ENCODE peak calls at places on chromosomes 16 and 17, in six cellular contexts. M is lower leg skin, Q is esophagus squamous epithelium, S is HFF-Myc, G is mucosa of descending colon, R is psoas muscle. V is an unnamed sample.
A peak's percentile ranks its signal among the peaks of the same experiment; 100 is the strongest.

GRCh38 chr17:62703269-62703775 is 75.9 kb downstream of the MRC2 start:
- DNase-seq in M (no peak), Q (no peak), S (no peak), G (no peak), R (peak; percentile 65), V (no peak)

GRCh38 chr17:41322264-41322902 is 6.9 kb upstream of the KRTAP17-1 start:
- DNase-seq in M (peak; percentile 20), Q (no peak), S (peak; percentile 63), G (peak; percentile 18), R (no peak), V (peak; percentile 38)

GRCh38 chr16:89308391-89309333 is 91.2 kb downstream of the ZNF778 start:
- DNase-seq in M (no peak), Q (no peak), S (no peak), G (no peak), R (no peak), V (no peak)

GRCh38 chr16:22071352-22071923 is 20.9 kb upstream of the VWA3A start:
- DNase-seq in M (no peak), Q (no peak), S (no peak), G (no peak), R (no peak), V (no peak)

GRCh38 chr17:6496116-6496481 is 51.8 kb downstream of the PIMREG start:
- DNase-seq in M (peak; percentile 80), Q (no peak), S (no peak), G (no peak), R (peak; percentile 29), V (no peak)

GRCh38 chr16:47058295-47059086 is 85.0 kb upstream of the DNAJA2 start:
- DNase-seq in M (peak; percentile 76), Q (no peak), S (no peak), G (peak; percentile 92), R (no peak), V (no peak)

GRCh38 chr16:1903845-1904820 is 14.1 kb downstream of the HS3ST6 start:
- DNase-seq in M (no peak), Q (no peak), S (no peak), G (no peak), R (no peak), V (no peak)

GRCh38 chr17:78967782-78968362 is 11.9 kb downstream of the LGALS3BP start:
- DNase-seq in M (no peak), Q (no peak), S (no peak), G (no peak), R (no peak), V (no peak)

GRCh38 chr17:4771519-4772234 is at the start of gene TM4SF5:
- DNase-seq in M (no peak), Q (no peak), S (no peak), G (peak; percentile 92), R (no peak), V (no peak)

GRCh38 chr16:68370921-68371651 is 60.3 kb downstream of the PRMT7 start:
- DNase-seq in M (no peak), Q (no peak), S (no peak), G (no peak), R (no peak), V (no peak)

GRCh38 chr16:70490261-70490660 is 33.1 kb downstream of the COG4 start:
- DNase-seq in M (no peak), Q (no peak), S (no peak), G (no peak), R (peak; percentile 76), V (no peak)

GRCh38 chr17:63395075-63395815 is 50.9 kb downstream of the CYB561 start:
- DNase-seq in M (no peak), Q (no peak), S (no peak), G (no peak), R (no peak), V (peak; percentile 64)

GRCh38 chr16:53465606-53466290 is 31.5 kb downstream of the RBL2 start:
- DNase-seq in M (no peak), Q (no peak), S (peak; percentile 29), G (no peak), R (no peak), V (no peak)

GRCh38 chr17:78895322-78895721 is 7.7 kb downstream of the CEP295NL start:
- DNase-seq in M (no peak), Q (no peak), S (no peak), G (no peak), R (peak; percentile 23), V (no peak)

GRCh38 chr16:84271866-84272265 is 22.8 kb upstream of the WFDC1 start:
- DNase-seq in M (no peak), Q (no peak), S (no peak), G (no peak), R (no peak), V (no peak)

GRCh38 chr17:13590441-13590840 is 11.3 kb downstream of the HS3ST3A1 start:
- DNase-seq in M (no peak), Q (no peak), S (no peak), G (no peak), R (no peak), V (no peak)

GRCh38 chr17:37465058-37465616 is 24.6 kb upstream of the DUSP14 start:
- DNase-seq in M (no peak), Q (no peak), S (no peak), G (no peak), R (no peak), V (no peak)

GRCh38 chr16:3065069-3065741 is at the start of gene IL32:
- DNase-seq in M (no peak), Q (no peak), S (peak; percentile 36), G (peak; percentile 87), R (no peak), V (peak; percentile 9)

GRCh38 chr17:74325743-74326379 is at the start of gene KIF19:
- DNase-seq in M (no peak), Q (no peak), S (no peak), G (peak; percentile 51), R (peak; percentile 72), V (no peak)

GRCh38 chr17:42843358-42843934 is 934 bp upstream of the AOC2 start:
- DNase-seq in M (no peak), Q (no peak), S (no peak), G (peak; percentile 48), R (no peak), V (no peak)

GRCh38 chr17:10492004-10492403 is 22.6 kb upstream of the MYH4 start:
- DNase-seq in M (no peak), Q (no peak), S (no peak), G (no peak), R (no peak), V (no peak)

GRCh38 chr16:68147438-68147837 is 62.3 kb downstream of the NFATC3 start:
- DNase-seq in M (no peak), Q (no peak), S (no peak), G (no peak), R (no peak), V (no peak)

GRCh38 chr16:31527617-31528287 is at the start of gene AHSP:
- DNase-seq in M (no peak), Q (no peak), S (no peak), G (no peak), R (no peak), V (no peak)

GRCh38 chr17:15452746-15453145 is 14.7 kb downstream of the CDRT4 start:
- DNase-seq in M (no peak), Q (no peak), S (no peak), G (no peak), R (no peak), V (no peak)

GRCh38 chr17:83079766-83080616 is 582 bp downstream of the METRNL start:
- DNase-seq in M (no peak), Q (no peak), S (no peak), G (no peak), R (no peak), V (no peak)
- H3K4me3 ChIP-seq in M (peak overlapping the region; percentile 80), Q (peak overlapping the region; percentile 61), S (peak overlapping the region; percentile 53), G (peak overlapping the region; percentile 69), R (peak overlapping the region; percentile 71), V (peak overlapping the region; percentile 69)

DNA sequence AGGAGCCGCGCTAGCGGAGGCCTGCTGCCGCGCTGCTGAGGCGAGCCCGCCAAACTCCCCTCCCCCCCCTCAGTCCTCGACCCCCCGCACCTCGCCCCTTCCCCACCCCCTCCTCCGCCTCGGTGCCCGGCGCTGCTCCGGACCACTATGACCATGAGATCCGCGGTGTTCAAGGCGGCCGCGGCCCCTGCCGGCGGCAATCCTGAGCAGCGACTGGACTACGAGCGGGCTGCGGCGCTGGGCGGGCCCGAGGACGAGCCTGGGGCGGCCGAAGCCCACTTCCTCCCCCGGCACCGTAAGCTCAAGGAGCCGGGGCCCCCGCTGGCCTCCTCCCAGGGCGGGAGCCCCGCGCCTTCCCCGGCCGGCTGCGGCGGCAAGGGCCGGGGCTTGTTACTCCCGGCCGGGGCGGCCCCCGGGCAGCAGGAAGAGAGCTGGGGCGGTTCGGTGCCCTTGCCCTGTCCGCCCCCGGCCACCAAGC is 734 bp downstream of the MSL1 start:
- DNase-seq in M (peak; percentile 84), Q (no peak), S (no peak), G (peak; percentile 58), R (peak; percentile 84), V (no peak)
- TF ChIP-seq CTCF in M (no peak), Q (no peak), S (no peak), G (no peak), R (no peak), V (no peak)

GRCh38 chr17:83081561-83082201 is 2.3 kb downstream of the METRNL start:
- DNase-seq in M (peak; percentile 96), Q (no peak), S (no peak), G (peak; percentile 89), R (peak; percentile 75), V (no peak)

GRCh38 chr17:83083368-83084201 is 4.2 kb downstream of the METRNL start:
- DNase-seq in M (peak; percentile 96), Q (no peak), S (peak; percentile 96), G (no peak), R (no peak), V (peak; percentile 98)

GRCh38 chr17:83084214-83084613 is 4.8 kb downstream of the METRNL start:
- DNase-seq in M (no peak), Q (no peak), S (no peak), G (no peak), R (no peak), V (no peak)

GRCh38 chr17:83082435-83082834 is 3.0 kb downstream of the METRNL start:
- DNase-seq in M (no peak), Q (no peak), S (no peak), G (no peak), R (no peak), V (no peak)

DNA sequence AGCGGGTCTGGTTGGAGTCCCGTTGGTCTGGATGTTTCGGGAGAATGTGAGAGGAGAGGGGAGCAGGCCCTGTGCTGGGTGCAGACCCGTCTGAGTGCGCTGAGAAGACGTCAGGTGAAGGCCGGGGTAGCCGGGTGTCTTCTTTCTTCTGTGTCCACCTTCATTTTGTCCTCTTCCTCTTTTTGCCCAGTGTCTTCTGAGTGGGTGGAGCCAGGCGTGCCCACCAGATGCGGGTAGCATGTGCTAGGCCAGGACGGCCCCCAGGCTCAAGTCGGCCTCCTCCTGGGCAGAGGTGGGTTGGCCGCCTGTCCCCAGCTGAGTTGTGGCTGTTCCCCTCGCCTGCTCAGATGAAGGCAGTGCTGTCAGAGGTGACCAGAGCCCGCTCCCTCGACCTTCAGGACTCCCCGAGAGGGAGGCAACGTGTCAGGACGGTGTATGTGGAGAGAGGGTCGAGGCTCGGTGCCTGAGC is 3.5 kb downstream of the METRNL start:
- DNase-seq in M (no peak), Q (no peak), S (no peak), G (no peak), R (no peak), V (no peak)
- H3K4me3 ChIP-seq in M (no peak overlapping the region), Q (peak overlapping the region; percentile 14), S (peak overlapping the region; percentile 18), G (no peak overlapping the region), R (peak overlapping the region; percentile 36), V (no peak overlapping the region)

DNA sequence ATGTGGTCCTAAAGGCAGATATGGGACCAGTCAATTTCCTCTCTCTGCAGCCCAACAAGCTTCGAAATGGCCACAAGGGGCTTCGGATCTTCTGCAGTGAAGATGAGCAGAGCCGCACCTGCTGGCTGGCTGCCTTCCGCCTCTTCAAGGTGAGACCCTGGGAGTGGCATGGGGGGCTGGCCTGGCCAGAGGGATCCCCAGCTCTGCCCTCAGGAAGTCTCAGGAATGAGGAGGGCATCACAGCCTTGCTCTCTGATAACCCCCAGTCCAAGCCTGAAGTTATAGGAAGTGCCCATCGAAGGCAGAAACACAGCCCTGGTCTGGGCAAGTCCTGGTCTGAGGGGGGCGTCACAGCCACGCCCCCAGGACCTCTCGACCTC is 7.1 kb downstream of the GRB7 start:
- DNase-seq in M (no peak), Q (no peak), S (no peak), G (no peak), R (peak; percentile 42), V (no peak)
- TF ChIP-seq CTCF in M (no peak), Q (no peak), S (no peak), G (no peak), R (no peak), V (no peak)

V was measured in BJ.